ENCODE peak calls at places on chromosomes 6 and 20, in nine cellular contexts. One of them, this sample, is unnamed.

GRCh38 chr20:25269833-25270170 is 21.9 kb downstream of the PYGB start:
- DNase-seq in AG08395: no peak
- DNase-seq in EL: no peak
- DNase-seq in sciatic nerve: no peak
- DNase-seq in glutamatergic neuron: no peak
- DNase-seq in HT-29: no peak
- DNase-seq in GM13977: no peak
- DNase-seq in GM23248: no peak
- DNase-seq in activated CD4-positive, alpha-beta T cell treated with anti-CD3 and anti-CD28 coated beads, Interleukin-2, amount 50 U/mL, for 1 hour: no peak
- DNase-seq in this sample: no peak

GRCh38 chr6:3421763-3422456 is 34.9 kb downstream of the SLC22A23 start:
- DNase-seq in AG08395: peak
- DNase-seq in EL: peak
- DNase-seq in sciatic nerve: no peak
- DNase-seq in glutamatergic neuron: no peak
- DNase-seq in HT-29: no peak
- DNase-seq in GM13977: no peak
- DNase-seq in GM23248: peak
- DNase-seq in activated CD4-positive, alpha-beta T cell treated with anti-CD3 and anti-CD28 coated beads, Interleukin-2, amount 50 U/mL, for 1 hour: no peak
- DNase-seq in this sample: no peak

GRCh38 chr6:26156105-26156849 is 69.0 kb downstream of the HFE start:
- DNase-seq in AG08395: peak
- DNase-seq in EL: peak
- DNase-seq in sciatic nerve: peak
- DNase-seq in glutamatergic neuron: peak
- DNase-seq in HT-29: peak
- DNase-seq in GM13977: peak
- DNase-seq in GM23248: peak
- DNase-seq in activated CD4-positive, alpha-beta T cell treated with anti-CD3 and anti-CD28 coated beads, Interleukin-2, amount 50 U/mL, for 1 hour: peak
- DNase-seq in this sample: peak

GRCh38 chr20:10565922-10566897 is 107.6 kb downstream of the JAG1 start:
- DNase-seq in AG08395: no peak
- DNase-seq in EL: no peak
- DNase-seq in sciatic nerve: no peak
- DNase-seq in glutamatergic neuron: no peak
- DNase-seq in HT-29: peak
- DNase-seq in GM13977: no peak
- DNase-seq in GM23248: no peak
- DNase-seq in activated CD4-positive, alpha-beta T cell treated with anti-CD3 and anti-CD28 coated beads, Interleukin-2, amount 50 U/mL, for 1 hour: no peak
- DNase-seq in this sample: no peak

GRCh38 chr20:36344517-36345132 is 38.5 kb downstream of the DLGAP4 start:
- DNase-seq in AG08395: peak
- DNase-seq in EL: peak
- DNase-seq in sciatic nerve: no peak
- DNase-seq in glutamatergic neuron: no peak
- DNase-seq in HT-29: peak
- DNase-seq in GM13977: peak
- DNase-seq in GM23248: peak
- DNase-seq in activated CD4-positive, alpha-beta T cell treated with anti-CD3 and anti-CD28 coated beads, Interleukin-2, amount 50 U/mL, for 1 hour: peak
- DNase-seq in this sample: no peak

GRCh38 chr20:43389231-43389630 is 68.5 kb upstream of the SRSF6 start:
- DNase-seq in AG08395: no peak
- DNase-seq in EL: peak
- DNase-seq in sciatic nerve: no peak
- DNase-seq in glutamatergic neuron: no peak
- DNase-seq in HT-29: no peak
- DNase-seq in GM13977: no peak
- DNase-seq in GM23248: peak
- DNase-seq in activated CD4-positive, alpha-beta T cell treated with anti-CD3 and anti-CD28 coated beads, Interleukin-2, amount 50 U/mL, for 1 hour: no peak
- DNase-seq in this sample: no peak

GRCh38 chr6:160221423-160221822 is 37.2 kb downstream of the SLC22A2 start:
- DNase-seq in AG08395: no peak
- DNase-seq in EL: peak
- DNase-seq in sciatic nerve: no peak
- DNase-seq in glutamatergic neuron: no peak
- DNase-seq in HT-29: peak
- DNase-seq in GM13977: no peak
- DNase-seq in GM23248: no peak
- DNase-seq in activated CD4-positive, alpha-beta T cell treated with anti-CD3 and anti-CD28 coated beads, Interleukin-2, amount 50 U/mL, for 1 hour: no peak
- DNase-seq in this sample: no peak

GRCh38 chr6:27873101-27874030 is 38.8 kb downstream of the OR2B2 start:
- DNase-seq in AG08395: peak
- DNase-seq in EL: peak
- DNase-seq in sciatic nerve: peak
- DNase-seq in glutamatergic neuron: peak
- DNase-seq in HT-29: peak
- DNase-seq in GM13977: peak
- DNase-seq in GM23248: peak
- DNase-seq in activated CD4-positive, alpha-beta T cell treated with anti-CD3 and anti-CD28 coated beads, Interleukin-2, amount 50 U/mL, for 1 hour: peak
- DNase-seq in this sample: peak

GRCh38 chr20:15656124-15656523 is 917.1 kb downstream of the KIF16B start:
- DNase-seq in AG08395: no peak
- DNase-seq in EL: peak
- DNase-seq in sciatic nerve: no peak
- DNase-seq in glutamatergic neuron: no peak
- DNase-seq in HT-29: no peak
- DNase-seq in GM13977: no peak
- DNase-seq in GM23248: no peak
- DNase-seq in activated CD4-positive, alpha-beta T cell treated with anti-CD3 and anti-CD28 coated beads, Interleukin-2, amount 50 U/mL, for 1 hour: no peak
- DNase-seq in this sample: no peak

This sample was measured in Panc1.